ENCODE peak calls at places on chromosomes 16 and 17, in ten cellular contexts. A, Y, C, O, P, E, D, M, J and H are unnamed samples.

GRCh38 chr16:11986521-11987057 is 10.1 kb downstream of the SNX29 start:
- DNase-seq in C (peak; percentile 49), D (no peak), E (no peak), O (no peak), P (no peak), J (no peak), M (no peak), Y (no peak), A (no peak), H (no peak)

GRCh38 chr17:28645576-28645939 is 600 bp upstream of the BLTP2 start:
- DNase-seq in Y (no peak), P (no peak), M (no peak), C (no peak), J (no peak), E (no peak), D (no peak), A (peak; percentile 13), O (no peak), H (no peak)

GRCh38 chr17:75088902-75089417 is 1.2 kb downstream of the SLC16A5 start:
- DNase-seq in C (no peak), J (no peak), M (no peak), Y (peak; percentile 60), O (peak; percentile 53), E (peak; percentile 79), A (no peak), P (no peak), D (no peak), H (no peak)

GRCh38 chr17:81342062-81342699 is 47.1 kb upstream of the SLC38A10 start:
- DNase-seq in P (no peak), O (peak; percentile 25), Y (no peak), D (no peak), J (no peak), M (no peak), C (peak; percentile 36), A (no peak), E (no peak), H (no peak)

GRCh38 chr16:2428051-2428786 is 1.0 kb upstream of the CCNF start:
- DNase-seq in Y (peak; percentile 40), P (no peak), J (no peak), E (peak; percentile 44), A (no peak), C (peak; percentile 38), D (peak; percentile 33), O (peak; percentile 72), M (peak; percentile 73), H (peak; percentile 82)

GRCh38 chr17:40106760-40107265 is 6.4 kb upstream of the NR1D1 start:
- DNase-seq in J (no peak), D (peak; percentile 20), O (no peak), C (peak; percentile 67), A (no peak), M (no peak), Y (no peak), P (no peak), E (no peak), H (peak; percentile 63)

GRCh38 chr16:84643677-84644076 is 4.6 kb upstream of the KLHL36 start:
- DNase-seq in M (no peak), A (no peak), Y (no peak), J (no peak), P (no peak), E (no peak), O (no peak), C (no peak), D (no peak), H (no peak)

GRCh38 chr17:6085812-6086211 is 15.6 kb downstream of the WSCD1 start:
- DNase-seq in J (no peak), D (no peak), O (no peak), C (no peak), E (no peak), P (no peak), Y (peak; percentile 34), A (no peak), M (no peak), H (no peak)

GRCh38 chr16:59205403-59205802 is 471.3 kb upstream of the GOT2 start:
- DNase-seq in J (no peak), E (peak; percentile 44), D (no peak), C (no peak), P (no peak), Y (no peak), M (no peak), A (no peak), O (no peak), H (no peak)

GRCh38 chr17:27247958-27248342 is 46.0 kb upstream of the WSB1 start:
- DNase-seq in E (no peak), C (no peak), P (no peak), D (no peak), J (no peak), Y (no peak), O (no peak), A (no peak), M (no peak), H (no peak)

GRCh38 chr17:27245230-27245696 is 48.7 kb upstream of the WSB1 start:
- DNase-seq in O (peak; percentile 90), Y (peak; percentile 74), D (peak; percentile 87), C (peak; percentile 97), M (peak; percentile 95), A (peak; percentile 44), E (peak; percentile 90), J (peak; percentile 91), P (peak; percentile 5), H (peak; percentile 94)

GRCh38 chr17:27244481-27245223 is 49.3 kb upstream of the WSB1 start:
- DNase-seq in Y (no peak), J (peak; percentile 87), D (peak; percentile 64), O (peak; percentile 70), A (no peak), M (peak; percentile 88), E (peak; percentile 58), P (no peak), C (peak; percentile 99), H (peak; percentile 80)

GRCh38 chr17:27246537-27246936 is 47.4 kb upstream of the WSB1 start:
- DNase-seq in Y (no peak), P (no peak), O (no peak), D (no peak), C (no peak), M (no peak), E (no peak), J (no peak), A (no peak), H (no peak)

GRCh38 chr17:27247071-27247957 is 46.6 kb upstream of the WSB1 start:
- DNase-seq in Y (peak; percentile 47), E (peak; percentile 95), P (no peak), D (peak; percentile 51), M (peak; percentile 82), O (peak; percentile 51), A (no peak), J (peak; percentile 85), C (peak; percentile 96), H (peak; percentile 82)
- H3K27ac ChIP-seq in Y (peak overlapping the region; percentile 81), E (peak overlapping the region; percentile 72), P (no peak overlapping the region), D (peak overlapping the region; percentile 41), M (peak overlapping the region; percentile 96), O (peak overlapping the region; percentile 47), A (no peak overlapping the region), J (peak overlapping the region; percentile 84), C (no peak overlapping the region), H (no peak overlapping the region)

GRCh38 chr16:35639233-35640205 is 2180.1 kb downstream of the TP53TG3F start:
- DNase-seq in O (no peak), Y (no peak), J (no peak), P (no peak), A (no peak), D (no peak), M (no peak), C (no peak), E (no peak), H (no peak)

GRCh38 chr16:35636831-35637230 is 2177.4 kb downstream of the TP53TG3F start:
- DNase-seq in C (no peak), O (no peak), A (peak; percentile 64), Y (no peak), E (no peak), M (no peak), P (no peak), J (no peak), D (no peak), H (no peak)

GRCh38 chr16:35637683-35638082 is 2178.3 kb downstream of the TP53TG3F start:
- DNase-seq in C (no peak), E (no peak), J (no peak), O (no peak), A (no peak), P (no peak), Y (no peak), M (no peak), D (no peak), H (no peak)

DNA sequence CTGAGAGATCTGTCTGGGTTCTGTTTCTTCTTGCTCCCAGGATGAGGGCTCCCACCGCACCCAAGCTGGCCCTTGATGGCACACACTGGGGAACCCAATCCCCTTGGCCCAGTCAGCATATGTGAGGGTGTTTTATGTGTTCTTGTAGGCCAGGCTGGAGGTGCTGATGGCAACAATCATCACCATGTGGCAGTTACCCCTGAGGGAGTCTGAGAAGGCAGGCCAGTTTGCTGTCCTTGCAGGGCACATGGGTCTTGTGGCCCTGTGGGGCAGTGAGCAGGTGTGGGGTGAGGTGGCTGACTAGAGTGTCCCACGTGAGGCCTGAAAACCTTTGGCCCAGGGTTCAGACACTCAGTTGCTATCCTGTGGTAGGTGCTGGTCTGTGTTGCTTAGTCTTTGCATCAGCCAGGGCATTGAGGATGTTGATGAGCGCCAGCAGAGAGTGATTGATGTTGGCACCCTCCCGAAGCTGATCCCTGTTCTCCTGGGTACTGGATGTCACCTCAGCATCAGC is 2183.0 kb downstream of the TP53TG3F start:
- DNase-seq in J (no peak), C (no peak), A (no peak), Y (no peak), M (no peak), E (no peak), P (no peak), D (no peak), O (no peak), H (no peak)
- H3K9me3 ChIP-seq in J (no peaks in the 10 kb centered on the region), C (no peaks in the 10 kb centered on the region), A (no peaks in the 10 kb centered on the region), Y (peaks cover 33% of the 10 kb centered on the region), M (no peaks in the 10 kb centered on the region), E (no peaks in the 10 kb centered on the region), P (peaks cover 17% of the 10 kb centered on the region), D (no peaks in the 10 kb centered on the region), O (no peaks in the 10 kb centered on the region), H (no peaks in the 10 kb centered on the region)

DNA sequence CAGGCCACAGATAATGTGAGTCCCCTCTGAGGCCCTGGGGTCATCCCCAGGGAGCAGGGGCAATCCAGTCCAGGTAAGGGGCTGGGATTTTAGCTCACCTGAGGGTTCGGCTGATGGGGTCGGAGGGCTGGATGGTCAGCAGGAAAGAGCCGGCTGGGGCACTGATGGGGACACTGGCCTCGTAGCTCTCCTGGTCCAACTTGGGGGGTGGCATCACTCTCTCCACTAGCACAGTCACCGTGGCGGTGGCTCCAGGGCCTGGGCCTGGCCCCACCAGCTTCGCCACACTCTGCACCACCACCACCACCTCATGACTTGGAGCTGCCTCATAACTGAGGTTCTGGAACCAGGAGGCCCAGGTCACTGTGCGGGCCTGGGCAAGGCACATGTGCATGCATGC is 6.9 kb downstream of the CDH16 start:
- DNase-seq in O (no peak), D (no peak), E (no peak), P (no peak), C (no peak), A (no peak), Y (no peak), M (no peak), J (no peak), H (no peak)
- H3K4me3 ChIP-seq in O (no peak overlapping the region), D (no peak overlapping the region), E (no peak overlapping the region), P (no peak overlapping the region), C (no peak overlapping the region), A (no peak overlapping the region), Y (no peak overlapping the region), M (no peak overlapping the region), J (no peak overlapping the region), H (no peak overlapping the region)

DNA sequence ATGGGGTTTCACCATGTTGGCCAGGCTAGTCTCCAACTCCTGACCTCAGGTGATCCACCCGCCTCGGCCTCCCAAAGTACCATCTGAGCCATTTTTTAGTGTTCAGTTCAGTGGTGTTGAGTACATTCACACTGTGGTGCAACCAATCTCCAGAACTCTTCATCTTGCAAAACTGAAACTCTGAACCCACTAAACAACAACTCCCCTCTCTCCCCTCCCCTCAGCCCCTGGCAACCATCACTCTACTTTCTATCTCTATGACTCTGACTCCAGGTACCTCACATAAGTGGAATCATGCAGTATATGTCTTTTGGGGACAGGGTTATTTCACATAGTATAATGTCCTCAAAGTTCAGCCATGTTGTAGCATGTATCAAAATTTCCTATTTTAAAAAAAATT is 18.7 kb upstream of the MAPK3 start:
- DNase-seq in Y (no peak), A (no peak), O (no peak), C (no peak), P (no peak), J (no peak), E (no peak), D (no peak), M (no peak), H (no peak)
- H3K27ac ChIP-seq in Y (no peak overlapping the region), A (no peak overlapping the region), O (no peak overlapping the region), C (no peak overlapping the region), P (no peak overlapping the region), J (no peak overlapping the region), E (no peak overlapping the region), D (no peak overlapping the region), M (no peak overlapping the region), H (no peak overlapping the region)